ENCODE peak calls at places on chromosomes 2 and 18, in six cellular contexts. H, V, S, N, R and D are unnamed samples.

GRCh38 chr2:20649586-20650375 is 1.1 kb downstream of the HS1BP3 start:
- DNase-seq in H (no peak), V (no peak), R (no peak), N (peak), S (no peak), D (no peak)

GRCh38 chr2:186129767-186130581 is 356.1 kb upstream of the ZC3H15 start:
- DNase-seq in V (no peak), H (no peak), S (no peak), N (no peak), R (peak), D (peak)

GRCh38 chr2:152594022-152594712 is 123.1 kb downstream of the PRPF40A start:
- DNase-seq in R (no peak), V (no peak), S (no peak), H (no peak), N (peak), D (no peak)

GRCh38 chr2:188725981-188726380 is 248.2 kb upstream of the COL3A1 start:
- DNase-seq in S (no peak), V (no peak), R (peak), H (no peak), N (no peak), D (peak)

GRCh38 chr2:16522031-16522818 is 143.4 kb downstream of the CYRIA start:
- DNase-seq in H (no peak), S (no peak), V (no peak), R (no peak), N (no peak), D (no peak)

GRCh38 chr2:110770696-110771425 is 38.5 kb downstream of the ACOXL start:
- DNase-seq in V (no peak), N (no peak), R (peak), S (no peak), H (peak), D (peak)

GRCh38 chr2:171878481-171878993 is 15.5 kb downstream of the SLC25A12 start:
- DNase-seq in N (no peak), S (no peak), H (no peak), R (no peak), V (no peak), D (peak)

GRCh38 chr2:134306521-134306920 is 52.6 kb downstream of the MGAT5 start:
- DNase-seq in S (no peak), N (peak), V (no peak), R (no peak), H (no peak), D (no peak)

GRCh38 chr2:31429759-31430438 is 15.4 kb upstream of the XDH start:
- DNase-seq in V (no peak), N (no peak), S (no peak), H (no peak), R (no peak), D (peak)

GRCh38 chr2:224401641-224402342 is at the start of gene FAM124B:
- DNase-seq in H (no peak), R (peak), S (no peak), N (peak), V (no peak), D (peak)

GRCh38 chr2:109736177-109736827 is 57.8 kb upstream of the RGPD5 start:
- DNase-seq in S (peak), R (peak), H (peak), V (no peak), N (peak), D (peak)

GRCh38 chr2:17538022-17538843 is 2.3 kb upstream of the VSNL1 start:
- DNase-seq in H (no peak), N (no peak), R (peak), S (peak), V (no peak), D (peak)

GRCh38 chr2:70560040-70560439 is 6.4 kb upstream of the TGFA start:
- DNase-seq in R (no peak), S (no peak), N (no peak), H (no peak), V (no peak), D (no peak)

GRCh38 chr2:2104331-2104730 is 226.7 kb downstream of the MYT1L start:
- DNase-seq in V (no peak), S (no peak), H (no peak), R (no peak), N (no peak), D (no peak)

GRCh38 chr2:40096360-40096759 is 317.3 kb upstream of the THUMPD2 start:
- DNase-seq in N (no peak), S (no peak), V (no peak), H (no peak), R (no peak), D (peak)

GRCh38 chr2:134417968-134418557 is 164.2 kb downstream of the MGAT5 start:
- DNase-seq in H (no peak), R (no peak), V (no peak), S (no peak), N (no peak), D (no peak)

GRCh38 chr2:208501217-208501616 is 94.6 kb downstream of the PTH2R start:
- DNase-seq in V (peak), H (peak), S (peak), N (no peak), R (peak), D (no peak)

GRCh38 chr18:59001166-59001565 is 136.5 kb downstream of the ZNF532 start:
- DNase-seq in H (no peak), S (no peak), R (peak), V (peak), N (no peak), D (no peak)

GRCh38 chr2:204453730-204454167 is 91.5 kb upstream of the PARD3B start:
- DNase-seq in V (peak), R (peak), S (peak), H (no peak), N (no peak), D (no peak)

GRCh38 chr2:22626621-22627020 is 758.4 kb upstream of the KLHL29 start:
- DNase-seq in N (no peak), V (peak), R (peak), H (no peak), S (peak), D (no peak)

GRCh38 chr2:73176205-73176880 is 26.0 kb upstream of the NOTO start:
- DNase-seq in H (no peak), S (peak), V (peak), R (peak), N (peak), D (no peak)

GRCh38 chr18:70469916-70470315 is 181.1 kb downstream of the SOCS6 start:
- DNase-seq in H (no peak), S (no peak), V (no peak), N (no peak), R (peak), D (no peak)

GRCh38 chr18:2096581-2096980 is 474.7 kb downstream of the METTL4 start:
- DNase-seq in N (peak), S (no peak), H (no peak), R (peak), V (no peak), D (no peak)

GRCh38 chr2:15159751-15160177 is 401.4 kb downstream of the NBAS start:
- DNase-seq in S (no peak), H (no peak), V (no peak), R (peak), N (no peak), D (peak)

GRCh38 chr2:234344041-234344440 is 152.8 kb downstream of the ARL4C start:
- DNase-seq in S (no peak), N (no peak), R (peak), V (no peak), H (no peak), D (no peak)
- H2BK5ac ChIP-seq in S (no peak), N (no peak), R (no peak), V (no peak), H (no peak), D (no peak)

GRCh38 chr2:230008708-230009066 is 60.0 kb downstream of the SLC16A14 start:
- DNase-seq in N (no peak), V (no peak), R (no peak), S (no peak), H (no peak), D (no peak)

GRCh38 chr2:230007931-230008707 is 60.6 kb downstream of the SLC16A14 start:
- DNase-seq in S (peak), R (peak), N (peak), V (peak), H (peak), D (peak)

GRCh38 chr2:230011617-230012016 is 57.1 kb downstream of the SLC16A14 start:
- DNase-seq in H (no peak), N (no peak), S (no peak), V (no peak), R (no peak), D (peak)

GRCh38 chr2:230012242-230012884 is 56.4 kb downstream of the SLC16A14 start:
- DNase-seq in R (no peak), V (no peak), S (no peak), N (no peak), H (no peak), D (peak)

DNA sequence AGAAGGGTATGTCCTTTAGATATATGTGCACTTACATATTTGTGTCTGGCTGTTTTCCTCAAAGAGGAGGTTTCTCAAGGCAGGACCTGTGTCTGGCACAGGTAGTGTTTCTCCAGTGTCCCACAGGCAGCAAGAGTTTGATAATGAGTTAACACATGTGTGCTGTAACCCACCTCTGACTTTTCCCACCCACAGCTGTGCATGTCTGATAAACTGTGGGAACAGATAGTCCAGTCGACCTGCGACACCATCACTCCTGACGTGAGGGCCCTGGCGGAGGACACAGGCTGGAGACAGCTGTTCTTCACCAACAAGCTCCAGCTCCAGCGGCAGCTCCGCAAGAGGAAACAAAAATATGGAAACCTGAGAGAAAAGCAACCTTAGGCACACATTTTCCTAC is 58.2 kb downstream of the SLC16A14 start:
- DNase-seq in H (no peak), R (no peak), V (peak), N (no peak), S (no peak), D (no peak)
- H2BK5ac ChIP-seq in H (no peak), R (no peak), V (no peak), N (no peak), S (no peak), D (no peak)

GRCh38 chr2:33129661-33130447 is 183.1 kb downstream of the LTBP1 start:
- DNase-seq in S (no peak), R (no peak), H (no peak), V (no peak), N (peak), D (no peak)

GRCh38 chr2:33129261-33129660 is 182.5 kb downstream of the LTBP1 start:
- DNase-seq in H (no peak), R (no peak), V (no peak), S (no peak), N (peak), D (no peak)

GRCh38 chr2:33131108-33131507 is 184.4 kb downstream of the LTBP1 start:
- DNase-seq in N (peak), R (peak), H (no peak), S (no peak), V (no peak), D (peak)

GRCh38 chr2:33131820-33132219 is 185.1 kb downstream of the LTBP1 start:
- DNase-seq in H (no peak), V (no peak), R (no peak), S (no peak), N (no peak), D (no peak)

DNA sequence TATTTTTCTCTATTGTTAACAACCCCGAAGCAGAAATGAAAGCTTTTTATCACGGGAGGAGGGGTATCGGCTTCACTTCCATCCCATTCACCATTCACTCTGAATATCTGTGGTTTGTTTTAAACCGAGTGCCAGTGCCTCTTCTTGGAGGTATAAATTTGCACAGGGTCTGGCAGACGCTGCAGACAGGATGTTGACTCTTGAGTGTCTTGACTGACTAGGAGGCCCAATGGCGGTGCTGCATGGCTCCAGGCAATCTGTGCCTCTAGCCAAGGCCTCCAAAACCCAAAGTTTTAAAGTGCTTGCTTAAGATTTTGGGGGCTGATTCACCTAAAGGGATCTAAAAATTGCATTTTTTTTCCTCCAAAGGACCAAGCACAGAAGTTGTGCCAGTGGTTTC is 183.8 kb downstream of the LTBP1 start:
- DNase-seq in S (no peak), N (no peak), R (peak), H (no peak), V (no peak), D (no peak)
- H2BK5ac ChIP-seq in S (no peak), N (peak), R (no peak), H (no peak), V (no peak), D (peak)

DNA sequence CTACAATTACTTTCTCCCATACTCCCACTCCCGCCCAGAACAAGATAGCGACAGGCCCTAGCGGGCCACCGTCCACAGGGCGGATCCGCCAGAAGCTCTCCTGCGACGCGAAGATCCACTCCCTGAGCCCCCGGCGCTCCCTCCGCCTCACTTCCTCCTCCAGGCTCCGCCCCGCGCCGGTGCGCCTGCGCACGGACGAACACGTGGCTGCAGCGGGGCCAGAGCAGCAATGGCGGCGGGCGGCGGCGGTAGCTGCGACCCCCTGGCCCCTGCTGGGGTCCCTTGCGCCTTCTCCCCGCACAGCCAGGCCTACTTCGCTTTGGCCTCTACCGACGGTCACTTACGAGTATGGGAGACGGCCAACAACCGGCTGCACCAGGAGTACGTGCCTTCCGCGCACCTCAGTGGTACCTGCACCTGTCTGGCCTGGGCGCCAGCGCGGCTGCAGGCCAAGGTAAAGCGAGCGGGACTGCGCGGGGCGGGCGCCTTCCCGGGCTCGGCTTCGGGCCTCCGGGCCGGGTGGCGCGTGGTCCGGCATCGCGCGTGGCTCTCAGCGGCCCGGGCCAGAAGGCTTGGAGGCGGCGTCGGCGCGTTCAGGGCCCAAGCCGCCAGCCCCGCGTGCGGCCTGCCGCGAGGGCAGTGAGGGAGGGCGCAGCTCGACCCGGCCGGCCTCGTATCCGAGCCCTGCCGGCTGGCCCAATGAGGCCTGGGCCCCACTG is at the start of gene WDR43:
- DNase-seq in S (peak), H (peak), N (peak), V (peak), R (peak), D (peak)
- H2BK5ac ChIP-seq in S (no peak), H (peak), N (peak), V (peak), R (peak), D (peak)